ENCODE peak calls at places on chromosomes 3 and 15, in seven cellular contexts. I, C, U, W, J, D and B are unnamed samples.

GRCh38 chr15:31269961-31270575 is 56.6 kb upstream of the KLF13 start:
- DNase-seq in I (no peak), C (no peak), U (no peak), W (no peak), J (no peak), D (no peak), B (no peak)

GRCh38 chr3:47799733-47800132 is 3.2 kb upstream of the DHX30 start:
- DNase-seq in I (peak), C (peak), U (no peak), W (no peak), J (no peak), D (no peak), B (no peak)

GRCh38 chr3:108546692-108547091 is 36.3 kb upstream of the MYH15 start:
- DNase-seq in I (no peak), C (no peak), U (no peak), W (no peak), J (no peak), D (no peak), B (no peak)

GRCh38 chr3:8455451-8456117 is 46.0 kb upstream of the LMCD1 start:
- DNase-seq in I (no peak), C (peak), U (no peak), W (no peak), J (no peak), D (no peak), B (no peak)

GRCh38 chr3:90015688-90016356 is 908.4 kb downstream of the EPHA3 start:
- DNase-seq in I (peak), C (no peak), U (peak), W (peak), J (no peak), D (no peak), B (no peak)

GRCh38 chr3:124261301-124261700 is 269.4 kb upstream of the ROPN1 start:
- DNase-seq in I (no peak), C (peak), U (no peak), W (peak), J (no peak), D (no peak), B (no peak)

GRCh38 chr3:30658328-30659052 is 52.1 kb downstream of the TGFBR2 start:
- DNase-seq in I (no peak), C (peak), U (peak), W (peak), J (no peak), D (peak), B (no peak)

GRCh38 chr3:139203752-139204151 is 140.1 kb upstream of the MRPS22 start:
- DNase-seq in I (no peak), C (no peak), U (no peak), W (no peak), J (no peak), D (no peak), B (no peak)

GRCh38 chr3:535566-536416 is 339.2 kb downstream of the CHL1 start:
- DNase-seq in I (peak), C (no peak), U (no peak), W (no peak), J (no peak), D (no peak), B (no peak)

GRCh38 chr3:157101470-157101869 is 58.5 kb downstream of the CCNL1 start:
- DNase-seq in I (no peak), C (no peak), U (no peak), W (no peak), J (no peak), D (no peak), B (no peak)

GRCh38 chr3:173732237-173732636 is 334.7 kb downstream of the NLGN1 start:
- DNase-seq in I (no peak), C (no peak), U (no peak), W (no peak), J (peak), D (no peak), B (no peak)